ENCODE peak calls at places on chromosomes 16 and 17, in four cellular contexts. One of them, this sample, is unnamed.

GRCh38 chr17:33967608-33968349 is 287.3 kb upstream of the CCL2 start:
- DNase-seq in COR-L47: no peak
- DNase-seq in H54: no peak
- DNase-seq in CD4-positive, alpha-beta memory T cell: no peak
- DNase-seq in this sample: no peak

GRCh38 chr17:50507871-50508572 is at the start of gene MYCBPAP:
- DNase-seq in COR-L47: no peak
- DNase-seq in H54: no peak
- DNase-seq in CD4-positive, alpha-beta memory T cell: peak
- DNase-seq in this sample: peak

GRCh38 chr17:3896108-3897099 is 3.6 kb upstream of the CAMKK1 start:
- DNase-seq in COR-L47: no peak
- DNase-seq in H54: no peak
- DNase-seq in CD4-positive, alpha-beta memory T cell: no peak
- DNase-seq in this sample: no peak

GRCh38 chr17:52147872-52148271 is 10.6 kb downstream of the CA10 start:
- DNase-seq in COR-L47: no peak
- DNase-seq in H54: no peak
- DNase-seq in CD4-positive, alpha-beta memory T cell: no peak
- DNase-seq in this sample: no peak

GRCh38 chr16:27073733-27074132 is 7.0 kb downstream of the C16orf82 start:
- DNase-seq in COR-L47: no peak
- DNase-seq in H54: no peak
- DNase-seq in CD4-positive, alpha-beta memory T cell: no peak
- DNase-seq in this sample: no peak

GRCh38 chr16:2979669-2980226 is 498 bp downstream of the PKMYT1 start:
- DNase-seq in COR-L47: no peak
- DNase-seq in H54: peak
- DNase-seq in CD4-positive, alpha-beta memory T cell: no peak
- DNase-seq in this sample: no peak

GRCh38 chr16:86448306-86448705 is 62.0 kb upstream of the FOXF1 start:
- DNase-seq in COR-L47: no peak
- DNase-seq in H54: no peak
- DNase-seq in CD4-positive, alpha-beta memory T cell: no peak
- DNase-seq in this sample: no peak

GRCh38 chr17:1629647-1630310 is 1.1 kb upstream of the SLC43A2 start:
- DNase-seq in COR-L47: no peak
- DNase-seq in H54: no peak
- DNase-seq in CD4-positive, alpha-beta memory T cell: peak
- DNase-seq in this sample: no peak

GRCh38 chr17:80660527-80661198 is 116.0 kb downstream of the RPTOR start:
- DNase-seq in COR-L47: no peak
- DNase-seq in H54: no peak
- DNase-seq in CD4-positive, alpha-beta memory T cell: no peak
- DNase-seq in this sample: no peak

GRCh38 chr17:1557355-1558095 is 5.1 kb downstream of the PITPNA start:
- DNase-seq in COR-L47: no peak
- DNase-seq in H54: no peak
- DNase-seq in CD4-positive, alpha-beta memory T cell: no peak
- DNase-seq in this sample: no peak